ENCODE peak calls at places on chromosomes 1 and 21, in seven cellular contexts. Z is islet precursor cell, F is H9, T is fibroblast of lung, M is RPMI7951, Y is epithelial cell of prostate, V is HL-60. K is an unnamed sample.

GRCh38 chr1:94104127-94104684 is 16.7 kb downstream of the ABCA4 start:
- DNase-seq in T (no peak), Y (no peak), V (no peak), F (no peak), M (no peak), Z (peak; percentile 39), K (no peak)

GRCh38 chr1:218361298-218362065 is 16.3 kb downstream of the TGFB2 start:
- DNase-seq in T (peak; percentile 83), M (peak; percentile 61), Z (no peak), F (no peak), Y (no peak), V (no peak), K (no peak)

GRCh38 chr1:185328204-185328728 is 11.2 kb upstream of the IVNS1ABP start:
- DNase-seq in V (peak; percentile 66), Z (no peak), Y (no peak), F (no peak), M (no peak), T (no peak), K (no peak)

GRCh38 chr1:116853680-116854191 is 56.0 kb upstream of the PTGFRN start:
- DNase-seq in M (peak; percentile 87), V (peak; percentile 44), F (peak; percentile 67), T (peak; percentile 63), Z (peak; percentile 96), Y (peak; percentile 93), K (peak; percentile 85)

GRCh38 chr1:162681127-162681435 is 48.8 kb downstream of the DDR2 start:
- DNase-seq in M (no peak), Y (no peak), V (no peak), Z (no peak), T (no peak), F (no peak), K (no peak)

GRCh38 chr1:47707887-47708535 is 270.2 kb downstream of the FOXD2 start:
- DNase-seq in Z (no peak), Y (no peak), V (no peak), F (no peak), T (no peak), M (no peak), K (no peak)

GRCh38 chr1:53892911-53893310 is 1.1 kb upstream of the DIO1 start:
- DNase-seq in F (no peak), M (no peak), Y (no peak), V (peak; percentile 64), T (no peak), Z (no peak), K (no peak)

GRCh38 chr1:42139444-42139843 is 13.8 kb upstream of the GUCA2B start:
- DNase-seq in V (no peak), Z (no peak), M (no peak), Y (no peak), F (no peak), T (no peak), K (no peak)

GRCh38 chr21:39562791-39563770 is 49.7 kb upstream of the B3GALT5 start:
- DNase-seq in V (no peak), F (no peak), Y (no peak), T (no peak), Z (no peak), M (no peak), K (no peak)

GRCh38 chr1:29482991-29483390 is 246.7 kb downstream of the PTPRU start:
- DNase-seq in M (no peak), Z (peak; percentile 25), Y (no peak), T (no peak), V (no peak), F (no peak), K (no peak)

GRCh38 chr1:53371851-53372250 is 44.0 kb upstream of the LRP8 start:
- DNase-seq in Z (peak; percentile 31), V (no peak), Y (no peak), F (peak; percentile 16), M (no peak), T (no peak), K (no peak)

GRCh38 chr1:206797534-206798383 is 25.5 kb upstream of the IL10 start:
- DNase-seq in T (no peak), M (no peak), V (no peak), F (peak; percentile 65), Z (peak; percentile 77), Y (no peak), K (no peak)

GRCh38 chr1:195717651-195718050 is 890.6 kb downstream of the KCNT2 start:
- DNase-seq in M (peak; percentile 18), V (no peak), T (peak; percentile 70), F (no peak), Z (no peak), Y (no peak), K (no peak)

GRCh38 chr1:193462629-193463320 is 276.4 kb upstream of the B3GALT2 start:
- DNase-seq in F (no peak), T (peak; percentile 36), Z (no peak), V (peak; percentile 26), M (peak; percentile 22), Y (no peak), K (peak; percentile 8)